ENCODE peak calls at places on chromosome 14, in ten cellular contexts. A, F, Q, Z, I, B, L, V, H and P are unnamed samples.
A peak's percentile ranks its signal among the peaks of the same experiment; 100 is the strongest.

GRCh38 chr14:99660794-99661193 is 15.9 kb downstream of the HHIPL1 start:
- ATAC-seq in A (no peak), F (no peak), Q (no peak), Z (no peak), I (no peak), B (no peak), L (no peak), V (no peak), H (peak; percentile 10), P (no peak)

GRCh38 chr14:100329233-100330006 is 6.3 kb downstream of the SLC25A47 start:
- ATAC-seq in A (peak; percentile 39), F (no peak), Q (no peak), Z (no peak), I (no peak), B (no peak), L (no peak), V (no peak), H (peak; percentile 32), P (no peak)

GRCh38 chr14:68715032-68715924 is 77.6 kb downstream of the ZFP36L1 start:
- ATAC-seq in A (no peak), F (peak; percentile 19), Q (no peak), Z (no peak), I (no peak), B (no peak), L (no peak), V (no peak), H (no peak), P (no peak)

GRCh38 chr14:34035177-34035933 is 84.5 kb upstream of the EGLN3 start:
- ATAC-seq in A (no peak), F (no peak), Q (no peak), Z (no peak), I (peak; percentile 8), B (peak; percentile 27), L (no peak), V (no peak), H (peak; percentile 93), P (no peak)

GRCh38 chr14:93430319-93430801 is 379 bp upstream of the UNC79 start:
- ATAC-seq in A (peak; percentile 76), F (no peak), Q (no peak), Z (no peak), I (no peak), B (no peak), L (no peak), V (no peak), H (no peak), P (peak; percentile 49)

GRCh38 chr14:89613260-89614008 is 196.4 kb upstream of the FOXN3 start:
- ATAC-seq in A (no peak), F (no peak), Q (no peak), Z (no peak), I (no peak), B (no peak), L (peak; percentile 16), V (no peak), H (no peak), P (no peak)

GRCh38 chr14:95998656-95999055 is 40.5 kb upstream of the C14orf132 start:
- ATAC-seq in A (no peak), F (peak; percentile 67), Q (no peak), Z (no peak), I (no peak), B (peak; percentile 58), L (no peak), V (no peak), H (no peak), P (peak; percentile 80)

GRCh38 chr14:99737451-99737951 is 53.4 kb downstream of the CYP46A1 start:
- ATAC-seq in A (peak; percentile 85), F (peak; percentile 86), Q (no peak), Z (no peak), I (peak; percentile 84), B (peak; percentile 93), L (no peak), V (no peak), H (peak; percentile 11), P (peak; percentile 70)

GRCh38 chr14:104563191-104563741 is 16.3 kb upstream of the C14orf180 start:
- ATAC-seq in A (no peak), F (no peak), Q (peak; percentile 24), Z (no peak), I (no peak), B (peak; percentile 8), L (no peak), V (no peak), H (no peak), P (peak; percentile 9)

GRCh38 chr14:66920196-66920595 is 269.0 kb upstream of the GARIN2 start:
- ATAC-seq in A (no peak), F (no peak), Q (no peak), Z (no peak), I (no peak), B (no peak), L (no peak), V (no peak), H (no peak), P (no peak)

GRCh38 chr14:22168092-22168955 is 420.7 kb downstream of the DAD1 start:
- ATAC-seq in A (no peak), F (no peak), Q (no peak), Z (no peak), I (no peak), B (no peak), L (peak; percentile 72), V (no peak), H (peak; percentile 77), P (no peak)

GRCh38 chr14:23469127-23469905 is at the start of gene NGDN:
- ATAC-seq in A (peak; percentile 94), F (peak; percentile 97), Q (peak; percentile 88), Z (peak; percentile 97), I (peak; percentile 98), B (peak; percentile 96), L (peak; percentile 98), V (peak; percentile 97), H (peak; percentile 98), P (peak; percentile 97)

GRCh38 chr14:102584871-102585869 is 7.3 kb upstream of the RCOR1 start:
- ATAC-seq in A (no peak), F (peak; percentile 51), Q (no peak), Z (no peak), I (no peak), B (peak; percentile 41), L (no peak), V (no peak), H (peak; percentile 81), P (no peak)